ENCODE peak calls at places on chromosomes 2 and 18, in seven cellular contexts. K is IMR-90, G is ovary, R is H1, B is GM12878, T is HCT116, A is A549. Y is an unnamed sample.

GRCh38 chr2:238839428-238839827 is 8.5 kb upstream of the TWIST2 start:
- DNase-seq in K (no peak), G (no peak), R (peak; percentile 31), B (no peak), T (no peak), A (no peak), Y (no peak)

GRCh38 chr2:75233965-75234364 is 34.6 kb upstream of the TACR1 start:
- DNase-seq in K (no peak), G (no peak), R (no peak), B (no peak), T (no peak), A (no peak), Y (no peak)

GRCh38 chr2:99278793-99279291 is 22.2 kb downstream of the LYG1 start:
- DNase-seq in K (peak; percentile 92), G (no peak), R (no peak), B (no peak), T (no peak), A (peak; percentile 10), Y (no peak)

GRCh38 chr2:8252997-8253694 is 428.7 kb upstream of the ID2 start:
- DNase-seq in K (no peak), G (no peak), R (no peak), B (peak; percentile 48), T (no peak), A (no peak), Y (no peak)

GRCh38 chr2:173653427-173653795 is 298.7 kb downstream of the CDCA7 start:
- DNase-seq in K (no peak), G (no peak), R (no peak), B (no peak), T (no peak), A (no peak), Y (no peak)

GRCh38 chr2:27448381-27448780 is 6.2 kb downstream of the KRTCAP3 start:
- DNase-seq in K (no peak), G (no peak), R (no peak), B (no peak), T (no peak), A (no peak), Y (no peak)

GRCh38 chr18:31042391-31043181 is at the start of gene DSC3:
- DNase-seq in K (no peak), G (no peak), R (peak; percentile 78), B (no peak), T (no peak), A (peak; percentile 39), Y (no peak)

GRCh38 chr2:231701456-231702373 is 6.6 kb upstream of the PTMA start:
- DNase-seq in K (peak; percentile 57), G (peak; percentile 88), R (no peak), B (no peak), T (no peak), A (no peak), Y (peak; percentile 95)

GRCh38 chr2:44767691-44768090 is 173.8 kb upstream of the SIX3 start:
- DNase-seq in K (no peak), G (no peak), R (peak; percentile 49), B (no peak), T (no peak), A (no peak), Y (no peak)

GRCh38 chr2:33848486-33848885 is 249.4 kb upstream of the FAM98A start:
- DNase-seq in K (peak; percentile 80), G (no peak), R (no peak), B (no peak), T (no peak), A (no peak), Y (no peak)

GRCh38 chr18:47113796-47114540 is 36.3 kb downstream of the HDHD2 start:
- DNase-seq in K (peak; percentile 28), G (no peak), R (no peak), B (no peak), T (no peak), A (no peak), Y (no peak)

GRCh38 chr2:74259191-74259590 is 60.8 kb downstream of the MTHFD2 start:
- DNase-seq in K (no peak), G (no peak), R (no peak), B (no peak), T (no peak), A (no peak), Y (no peak)

GRCh38 chr2:191183516-191183915 is 32.7 kb upstream of the STAT4 start:
- DNase-seq in K (no peak), G (no peak), R (no peak), B (no peak), T (no peak), A (no peak), Y (no peak)

GRCh38 chr2:186424265-186424664 is 61.8 kb upstream of the ZC3H15 start:
- DNase-seq in K (no peak), G (no peak), R (no peak), B (no peak), T (no peak), A (no peak), Y (no peak)

GRCh38 chr2:64345998-64346397 is 108.0 kb upstream of the LGALSL start:
- DNase-seq in K (no peak), G (no peak), R (no peak), B (no peak), T (no peak), A (no peak), Y (no peak)

GRCh38 chr2:239463541-239464165 is 62.8 kb upstream of the HDAC4 start:
- DNase-seq in K (no peak), G (peak; percentile 26), R (no peak), B (no peak), T (no peak), A (no peak), Y (peak; percentile 62)

GRCh38 chr2:937530-937929 is 13.1 kb upstream of the SNTG2 start:
- DNase-seq in K (no peak), G (no peak), R (peak; percentile 39), B (no peak), T (no peak), A (no peak), Y (no peak)

DNA sequence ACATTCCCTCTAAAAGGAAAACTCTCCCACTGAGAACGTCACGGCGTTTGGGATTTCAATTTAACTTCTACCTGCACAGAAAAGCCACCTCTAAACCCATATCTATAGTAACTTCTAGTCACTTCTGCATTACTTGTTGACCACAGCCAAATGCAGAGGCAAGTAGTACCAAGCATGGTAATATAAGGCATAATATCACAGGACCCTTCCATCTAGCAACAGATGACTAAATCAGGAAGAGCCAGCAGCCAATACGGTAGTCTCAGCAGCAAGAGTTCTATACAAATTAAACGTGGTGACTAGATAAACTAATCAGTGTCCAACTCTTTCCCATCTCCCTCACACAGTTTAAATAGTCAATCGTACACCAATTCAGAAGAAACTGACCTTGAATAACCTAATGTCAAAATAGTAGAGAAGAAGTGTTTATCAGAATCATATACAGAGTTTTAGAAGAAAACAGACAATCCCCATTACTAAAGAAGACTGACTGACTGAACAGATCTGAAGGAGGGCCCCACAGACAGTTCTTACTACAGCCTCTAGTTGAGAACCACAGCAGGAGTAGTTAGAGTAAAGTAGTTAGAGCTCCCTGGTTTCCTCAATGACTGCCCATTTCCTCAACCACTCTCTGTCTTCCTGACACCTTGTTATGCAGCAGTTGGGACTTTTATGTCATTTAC is 30.0 kb downstream of the MEMO1 start:
- DNase-seq in K (peak; percentile 68), G (no peak), R (no peak), B (peak; percentile 76), T (no peak), A (peak; percentile 48), Y (no peak)
- TF ChIP-seq CTCF in K (no peak), G (no peak), R (no peak), B (peak; percentile 23), T (no peak), A (no peak), Y (no peak)

DNA sequence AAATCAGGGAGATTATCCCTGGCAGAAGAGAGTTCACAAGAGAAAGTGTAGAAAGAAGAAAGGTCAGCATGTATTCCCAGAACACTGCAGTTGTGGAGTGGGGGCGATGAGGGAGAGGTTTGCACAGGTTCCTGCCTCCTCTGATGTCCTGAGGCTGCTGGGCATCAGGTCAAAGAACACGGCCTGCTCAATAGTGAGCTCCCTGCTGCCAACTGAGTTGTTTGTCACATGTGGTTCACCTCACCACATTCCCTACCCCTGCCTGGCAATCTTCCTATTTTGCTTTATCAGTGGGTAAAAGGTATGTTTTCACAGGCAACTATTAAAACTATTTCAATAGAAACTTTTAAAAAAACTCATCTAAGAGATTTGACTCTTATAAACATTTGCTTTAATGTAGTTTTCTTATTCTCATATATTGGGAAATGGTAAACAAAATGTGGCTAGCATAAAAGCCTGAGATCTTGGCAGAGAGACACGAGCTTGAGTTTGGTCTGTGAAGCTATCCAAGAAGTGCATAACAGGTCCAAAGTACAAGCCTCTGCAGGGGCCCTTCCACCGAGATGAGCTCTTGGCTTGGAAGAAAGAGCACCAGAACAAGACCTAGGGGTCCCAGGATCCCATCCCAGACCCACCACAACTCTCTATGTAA is 123.9 kb upstream of the SRD5A2 start:
- DNase-seq in K (no peak), G (no peak), R (no peak), B (no peak), T (no peak), A (peak; percentile 29), Y (no peak)
- TF ChIP-seq POLR2A in K (no peak), G (no peak), R (no peak), B (no peak), T (no peak), A (no peak), Y (no peak)

GRCh38 chr2:172550419-172550818 is 5.5 kb upstream of the PDK1 start:
- DNase-seq in K (no peak), G (no peak), R (no peak), B (no peak), T (no peak), A (no peak), Y (no peak)

GRCh38 chr2:172549131-172549530 is 6.8 kb upstream of the PDK1 start:
- DNase-seq in K (no peak), G (no peak), R (no peak), B (no peak), T (no peak), A (no peak), Y (no peak)

GRCh38 chr2:172551266-172551665 is 4.6 kb upstream of the PDK1 start:
- DNase-seq in K (peak; percentile 41), G (no peak), R (no peak), B (no peak), T (no peak), A (no peak), Y (no peak)

GRCh38 chr2:172540421-172540820 is 15.5 kb upstream of the PDK1 start:
- DNase-seq in K (peak; percentile 53), G (no peak), R (no peak), B (no peak), T (no peak), A (no peak), Y (no peak)

DNA sequence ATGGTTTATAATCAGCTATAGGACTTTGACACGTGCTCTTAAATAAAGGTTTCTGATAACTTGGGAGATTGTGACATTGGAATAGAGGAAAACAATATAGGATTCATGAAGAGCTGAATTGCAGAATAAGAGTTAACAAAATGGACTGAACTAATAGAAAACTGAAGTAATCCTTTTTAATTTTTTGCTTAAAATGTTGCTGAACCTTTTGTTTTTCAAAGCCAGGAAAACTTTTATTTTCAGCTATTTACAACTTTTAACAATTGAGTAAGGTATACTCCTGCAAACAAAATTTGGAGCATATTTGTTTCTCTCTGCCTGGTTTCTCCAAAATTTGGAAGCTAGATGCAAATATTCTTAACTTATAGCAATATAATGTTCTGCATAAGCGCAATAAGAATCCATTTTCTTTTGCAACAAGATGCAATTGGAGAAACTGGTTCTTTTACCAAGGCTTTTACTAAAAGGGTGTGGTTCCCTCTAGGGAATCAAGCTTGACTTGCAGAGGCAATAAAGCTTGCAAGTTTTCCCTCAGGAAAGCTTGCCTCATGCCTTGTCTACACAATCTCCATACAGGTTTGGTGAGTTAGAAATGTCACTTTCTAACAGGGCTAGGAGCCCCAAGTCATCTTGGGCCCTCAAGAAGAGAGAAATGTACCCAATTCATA is 10.3 kb upstream of the PDK1 start:
- DNase-seq in K (no peak), G (no peak), R (no peak), B (no peak), T (no peak), A (no peak), Y (no peak)
- H3K4me3 ChIP-seq in K (no peak overlapping the region), G (no peak overlapping the region), R (no peak overlapping the region), B (no peak overlapping the region), T (no peak overlapping the region), A (no peak overlapping the region), Y (no peak overlapping the region)

GRCh38 chr2:207767461-207768167 is 2.1 kb downstream of the FZD5 start:
- DNase-seq in K (no peak), G (peak; percentile 63), R (no peak), B (no peak), T (no peak), A (peak; percentile 81), Y (peak; percentile 82)
- TF ChIP-seq CTCF in K (no peak), G (no peak), R (peak; percentile 84), B (no peak), T (no peak), A (peak; percentile 65), Y (no peak)

Y was measured in upper lobe of left lung.